ENCODE peak calls at places on chromosomes 7 and 10, in seven cellular contexts. C is IMR-90, F is mesenchymal stem cell, B is neuronal stem cell, I is mesendoderm, W is H9, Q is H1. V is an unnamed sample.

GRCh38 chr7:111650456-111650999 is 88.2 kb upstream of the IMMP2L start:
- DNase-seq in F (peak), Q (no peak), I (no peak), W (no peak), B (no peak), C (peak), V (peak)

GRCh38 chr10:79937661-79938226 is 11.2 kb downstream of the SFTPD start:
- DNase-seq in F (no peak), W (peak), B (no peak), I (no peak), Q (peak), C (no peak), V (no peak)

GRCh38 chr10:78301481-78301880 is 267.8 kb downstream of the RPS24 start:
- DNase-seq in F (no peak), B (no peak), C (no peak), W (peak), I (no peak), Q (peak), V (peak)

GRCh38 chr10:33304553-33304952 is 29.9 kb downstream of the NRP1 start:
- DNase-seq in W (no peak), I (no peak), B (no peak), Q (no peak), C (no peak), F (no peak), V (no peak)

GRCh38 chr7:27110977-27111752 is 8.7 kb upstream of the HOXA2 start:
- DNase-seq in B (no peak), Q (no peak), I (no peak), W (no peak), F (peak), C (peak), V (no peak)

GRCh38 chr7:119514326-119514725 is 758.6 kb upstream of the KCND2 start:
- DNase-seq in Q (no peak), C (no peak), F (no peak), B (no peak), I (no peak), W (no peak), V (no peak)

GRCh38 chr10:128709975-128710794 is 584.0 kb upstream of the MKI67 start:
- DNase-seq in B (no peak), C (no peak), I (no peak), Q (no peak), W (peak), F (no peak), V (no peak)

GRCh38 chr10:59879363-59879935 is 26.9 kb downstream of the CCDC6 start:
- DNase-seq in B (no peak), C (no peak), Q (no peak), I (no peak), F (no peak), W (no peak), V (no peak)

GRCh38 chr10:69685802-69686585 is 55.9 kb downstream of the FAM241B start:
- DNase-seq in B (no peak), Q (no peak), F (no peak), W (no peak), I (no peak), C (peak), V (peak)

DNA sequence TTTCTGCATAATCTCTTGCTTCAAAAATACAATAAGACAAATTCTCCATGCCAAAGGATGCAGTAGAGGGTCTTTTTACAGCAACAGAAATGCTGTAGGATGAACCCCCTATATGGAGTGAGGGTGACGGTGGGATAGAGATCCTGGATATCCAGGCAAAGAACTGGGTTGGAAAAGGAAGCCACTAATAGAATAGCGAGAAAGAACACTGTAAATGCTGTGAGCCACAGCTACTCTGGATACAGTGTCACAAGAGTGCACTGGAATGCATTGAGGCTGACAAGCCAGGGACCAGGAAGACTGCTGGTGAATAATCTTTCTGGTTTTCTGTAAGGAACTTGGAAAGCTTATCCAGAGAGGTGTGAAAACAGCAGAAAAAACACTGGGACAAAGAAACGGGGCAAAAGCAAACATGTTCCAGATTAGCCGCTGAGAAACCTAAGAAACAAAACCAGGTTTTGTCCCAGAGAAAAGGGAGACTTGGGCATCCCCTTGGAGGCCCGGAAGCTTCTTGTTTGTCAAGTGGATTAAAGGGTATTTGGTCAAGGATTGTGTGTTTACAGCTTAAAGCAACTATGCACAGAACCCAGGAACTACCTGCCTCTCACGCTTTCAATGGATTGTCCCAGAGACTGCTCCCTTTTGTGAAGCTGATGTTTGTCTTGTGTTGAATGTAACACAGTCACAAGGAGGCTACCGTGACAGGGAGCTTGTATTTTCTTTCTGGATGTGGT is 6.2 kb upstream of the MSMB start:
- DNase-seq in I (peak), F (peak), W (no peak), Q (no peak), C (no peak), B (no peak), V (no peak)
- H3K23ac ChIP-seq in I (no peak), F (no peak), W (no peak), Q (no peak), C (no peak), B (no peak), V (no peak)

DNA sequence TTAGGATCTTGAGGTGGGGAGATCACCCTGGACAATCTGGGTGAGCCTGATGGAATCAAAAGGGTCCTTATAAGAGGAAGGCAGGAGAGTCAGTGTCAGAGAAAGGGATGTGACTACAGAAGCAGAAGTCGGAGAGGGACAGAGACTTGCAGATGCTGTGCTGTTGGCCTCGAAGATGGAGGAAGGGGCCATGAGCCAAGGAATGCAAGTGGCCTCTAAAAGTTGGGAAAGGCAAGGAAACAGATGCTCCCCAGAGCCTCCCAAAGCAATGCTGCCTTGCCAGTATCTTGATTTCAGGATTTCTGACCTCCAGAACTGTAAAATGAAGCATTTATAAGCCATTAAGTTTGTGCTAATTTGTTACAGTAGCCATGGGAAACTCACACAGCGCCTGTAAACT is 165.2 kb downstream of the FANK1 start:
- DNase-seq in I (no peak), C (no peak), B (no peak), Q (no peak), F (no peak), W (no peak), V (no peak)
- H3K23ac ChIP-seq in I (no peak), C (no peak), B (no peak), Q (no peak), F (no peak), W (no peak), V (no peak)

GRCh38 chr7:33530664-33531063 is 374.7 kb upstream of the BMPER start:
- DNase-seq in C (no peak), I (no peak), F (no peak), Q (no peak), B (no peak), W (no peak), V (no peak)
- H3K23ac ChIP-seq in C (no peak), I (no peak), F (no peak), Q (no peak), B (no peak), W (no peak), V (no peak)

GRCh38 chr7:132793474-132793873 is 217.2 kb upstream of the PLXNA4 start:
- DNase-seq in C (no peak), W (no peak), I (no peak), F (no peak), Q (no peak), B (no peak), V (no peak)
- H3K23ac ChIP-seq in C (no peak), W (no peak), I (no peak), F (no peak), Q (no peak), B (no peak), V (no peak)

GRCh38 chr10:118340486-118340885 is 1.6 kb downstream of the FAM204A start:
- DNase-seq in W (no peak), C (no peak), F (no peak), Q (no peak), B (no peak), I (peak), V (no peak)
- H3K23ac ChIP-seq in W (no peak), C (no peak), F (no peak), Q (no peak), B (no peak), I (no peak), V (no peak)

GRCh38 chr10:110206988-110207804 is at the start of gene MXI1:
- DNase-seq in F (peak), W (peak), C (peak), I (peak), B (peak), Q (peak), V (peak)

GRCh38 chr10:110208614-110209398 is 1.4 kb downstream of the MXI1 start:
- DNase-seq in W (no peak), B (no peak), F (peak), I (no peak), C (peak), Q (no peak), V (no peak)

GRCh38 chr10:110207805-110208613 is 604 bp downstream of the MXI1 start:
- DNase-seq in W (peak), F (peak), Q (peak), B (peak), I (peak), C (peak), V (peak)

GRCh38 chr10:110203500-110204455 is 3.6 kb upstream of the MXI1 start:
- DNase-seq in B (no peak), I (no peak), Q (peak), C (no peak), W (no peak), F (no peak), V (no peak)

DNA sequence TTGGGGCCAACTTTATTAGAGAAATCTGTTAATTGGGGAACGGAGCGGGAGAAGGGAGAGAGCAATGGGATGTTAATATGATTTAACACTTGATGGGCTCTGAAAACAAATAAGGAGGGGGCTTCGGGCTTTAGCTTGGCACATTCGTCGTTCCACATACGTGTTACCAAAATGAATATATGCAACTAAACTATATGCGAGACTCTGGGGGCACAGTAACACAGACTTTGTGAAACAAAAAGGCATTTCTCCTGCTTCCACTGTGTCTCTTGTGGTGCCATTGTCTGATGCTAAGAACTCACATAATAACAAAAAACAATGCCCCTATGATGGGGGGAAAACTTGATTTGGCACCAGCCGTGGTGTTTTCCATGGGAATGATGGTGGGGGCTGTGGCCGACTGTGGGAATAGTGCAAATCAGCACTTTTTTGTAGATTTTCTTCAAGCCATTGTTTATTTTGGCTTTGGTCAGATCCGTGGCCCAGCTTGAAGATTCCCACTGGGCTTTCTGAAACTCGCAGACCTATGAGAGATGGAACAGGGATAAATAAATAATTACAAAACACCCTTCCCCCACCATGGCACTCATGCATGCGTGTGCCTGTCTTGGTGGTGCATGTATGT is 2.2 kb upstream of the MXI1 start:
- DNase-seq in W (no peak), I (no peak), F (no peak), Q (no peak), C (no peak), B (no peak), V (no peak)
- H3K23ac ChIP-seq in W (no peak), I (no peak), F (no peak), Q (no peak), C (no peak), B (no peak), V (no peak)

GRCh38 chr10:122280977-122281376 is 9.9 kb downstream of the BTBD16 start:
- DNase-seq in W (no peak), Q (no peak), I (no peak), F (no peak), B (no peak), C (no peak), V (no peak)

GRCh38 chr10:122281751-122282150 is 10.7 kb downstream of the BTBD16 start:
- DNase-seq in C (no peak), F (no peak), B (no peak), Q (no peak), W (peak), I (no peak), V (no peak)

GRCh38 chr10:122282909-122283308 is 11.8 kb downstream of the BTBD16 start:
- DNase-seq in W (no peak), C (no peak), I (peak), B (no peak), F (no peak), Q (no peak), V (no peak)

GRCh38 chr10:122280156-122280555 is 9.1 kb downstream of the BTBD16 start:
- DNase-seq in F (no peak), B (no peak), Q (no peak), C (no peak), W (peak), I (no peak), V (no peak)

GRCh38 chr10:122282253-122282671 is 11.2 kb downstream of the BTBD16 start:
- DNase-seq in B (no peak), C (peak), I (no peak), W (no peak), Q (no peak), F (peak), V (no peak)
- H3K23ac ChIP-seq in B (no peak), C (no peak), I (no peak), W (no peak), Q (no peak), F (no peak), V (no peak)

V was measured in trophoblast cell.